ENCODE peak calls at places on chromosomes 12 and 14, in four cellular contexts. V, U, Z and R are unnamed samples.

GRCh38 chr12:116093915-116094314 is 183.6 kb downstream of the MED13L start:
- DNase-seq in V (no peak), U (no peak), Z (no peak), R (no peak)

GRCh38 chr12:68963456-68963859 is 30.5 kb upstream of the CPM start:
- DNase-seq in V (no peak), U (no peak), Z (peak), R (no peak)

GRCh38 chr12:26402648-26403047 is 207.3 kb downstream of the SSPN start:
- DNase-seq in V (peak), U (no peak), Z (no peak), R (no peak)

GRCh38 chr12:93333828-93334227 is 43.9 kb upstream of the NUDT4 start:
- DNase-seq in V (no peak), U (no peak), Z (no peak), R (no peak)

GRCh38 chr12:121894633-121895032 is 6.0 kb downstream of the PSMD9 start:
- DNase-seq in V (no peak), U (no peak), Z (peak), R (no peak)

GRCh38 chr12:1501695-1502440 is 92.5 kb downstream of the FBXL14 start:
- DNase-seq in V (no peak), U (no peak), Z (no peak), R (no peak)

GRCh38 chr12:106188249-106188648 is 49.5 kb upstream of the NUAK1 start:
- DNase-seq in V (no peak), U (no peak), Z (no peak), R (no peak)

GRCh38 chr12:76618031-76618430 is 58.5 kb upstream of the OSBPL8 start:
- DNase-seq in V (no peak), U (no peak), Z (no peak), R (no peak)

GRCh38 chr12:41943671-41944070 is 201.0 kb downstream of the GXYLT1 start:
- DNase-seq in V (no peak), U (no peak), Z (no peak), R (no peak)

GRCh38 chr14:53055003-53055402 is 98.1 kb downstream of the DDHD1 start:
- DNase-seq in V (no peak), U (no peak), Z (peak), R (no peak)

GRCh38 chr12:58443981-58444371 is 476.3 kb downstream of the LRIG3 start:
- DNase-seq in V (no peak), U (no peak), Z (peak), R (no peak)

GRCh38 chr12:30806989-30807694 is 52.4 kb upstream of the CAPRIN2 start:
- DNase-seq in V (peak), U (no peak), Z (peak), R (no peak)

GRCh38 chr14:61891810-61892209 is 129.6 kb downstream of the SNAPC1 start:
- DNase-seq in V (no peak), U (no peak), Z (no peak), R (no peak)

GRCh38 chr14:101077511-101078074 is 174.1 kb upstream of the RTL1 start:
- DNase-seq in V (no peak), U (no peak), Z (peak), R (no peak)
- H3K4me3 ChIP-seq in V (no peak), U (no peak), Z (peak), R (no peak)

GRCh38 chr12:101521136-101521535 is 46.0 kb downstream of the SPIC start:
- DNase-seq in V (no peak), U (no peak), Z (no peak), R (no peak)
- H3K4me3 ChIP-seq in V (no peak), U (no peak), Z (no peak), R (no peak)

GRCh38 chr12:100201604-100202423 is 1.2 kb downstream of the ACTR6 start:
- DNase-seq in V (no peak), U (no peak), Z (no peak), R (no peak)
- H3K4me3 ChIP-seq in V (no peak), U (peak), Z (peak), R (peak)

DNA sequence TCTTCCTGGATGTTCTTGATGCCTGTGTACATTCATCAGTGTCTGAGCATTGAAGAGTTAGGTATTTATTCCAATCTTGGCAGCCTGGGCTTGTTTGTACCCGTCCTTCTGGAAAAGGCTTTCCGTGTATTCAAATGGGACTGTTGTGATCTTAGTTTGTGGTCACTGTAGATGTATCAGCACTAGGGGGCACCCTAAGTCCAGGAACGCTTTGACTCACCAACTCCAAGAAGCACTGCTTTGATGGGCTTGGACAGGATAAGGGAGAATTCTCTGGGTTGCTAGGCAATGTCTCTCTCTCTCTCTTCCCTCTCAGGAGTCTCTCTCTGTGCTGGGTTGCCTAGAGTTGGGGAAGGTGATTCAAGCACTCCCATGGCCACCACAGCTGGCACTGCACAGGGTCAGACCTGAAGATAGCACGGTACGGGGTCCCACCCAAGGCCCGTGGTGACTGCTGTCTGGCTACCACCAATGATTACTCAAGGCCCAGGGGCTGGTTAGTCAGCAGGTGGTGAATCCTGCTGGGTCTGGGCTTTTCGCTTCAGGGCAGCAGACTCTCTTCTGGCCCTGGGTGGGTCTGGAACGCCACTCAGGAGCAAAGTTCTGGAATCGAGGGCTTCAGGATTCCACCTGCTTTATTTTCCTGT is 211.1 kb upstream of the RGS6 start:
- DNase-seq in V (no peak), U (no peak), Z (peak), R (no peak)
- H3K4me3 ChIP-seq in V (no peak), U (no peak), Z (no peak), R (no peak)

GRCh38 chr14:94484476-94484875 is 8.5 kb upstream of the SERPINA9 start:
- DNase-seq in V (no peak), U (no peak), Z (no peak), R (no peak)

GRCh38 chr14:94483729-94484275 is 7.8 kb upstream of the SERPINA9 start:
- DNase-seq in V (no peak), U (no peak), Z (peak), R (no peak)

GRCh38 chr14:94486883-94487282 is 10.9 kb upstream of the SERPINA9 start:
- DNase-seq in V (no peak), U (no peak), Z (no peak), R (no peak)

GRCh38 chr14:94483071-94483451 is 7.1 kb upstream of the SERPINA9 start:
- DNase-seq in V (no peak), U (no peak), Z (no peak), R (no peak)

DNA sequence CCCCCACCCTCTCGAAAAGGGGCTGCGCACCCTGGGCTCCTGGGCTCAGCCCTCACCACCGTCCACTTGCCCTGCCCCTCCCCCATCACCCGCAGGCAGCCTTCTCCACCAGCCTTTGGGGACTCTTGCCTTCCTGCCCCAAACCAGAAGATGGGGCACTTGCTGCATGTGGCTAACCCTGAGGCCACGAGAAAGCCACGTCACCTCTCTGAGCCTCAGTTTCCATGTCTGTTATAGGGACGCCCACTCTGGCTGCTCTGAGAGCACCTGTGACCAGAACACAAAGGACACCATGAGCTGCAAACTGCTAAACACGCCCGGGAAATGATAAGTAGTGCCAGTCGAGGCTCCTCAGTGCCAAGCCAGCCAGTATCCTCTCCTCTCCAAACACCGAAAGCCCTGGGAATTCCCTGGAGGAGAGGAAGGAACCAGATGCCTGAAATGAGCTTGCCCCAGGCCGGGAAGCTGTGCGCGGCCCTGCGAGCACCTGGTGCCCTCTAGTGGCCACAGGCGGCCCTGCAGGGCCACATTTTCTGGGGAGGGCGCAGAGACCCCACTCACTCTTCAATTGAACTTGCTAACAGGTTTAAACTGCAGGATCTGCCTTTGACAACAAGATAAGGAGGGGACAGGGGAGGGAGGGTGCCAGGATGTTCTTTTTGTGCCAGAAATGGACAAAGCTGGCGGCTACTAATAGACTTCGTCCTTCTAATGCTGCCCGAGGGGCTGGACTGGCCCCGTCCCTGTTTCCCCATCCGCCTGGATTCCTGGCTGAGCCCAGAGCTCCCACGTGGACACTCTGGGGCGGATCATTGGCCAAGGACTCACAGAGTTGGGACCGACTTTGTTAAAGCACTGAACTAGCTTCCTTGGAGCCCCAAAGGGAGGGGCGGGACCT is 10.2 kb upstream of the SERPINA9 start:
- DNase-seq in V (peak), U (no peak), Z (peak), R (no peak)
- H3K4me3 ChIP-seq in V (no peak), U (no peak), Z (peak), R (no peak)

DNA sequence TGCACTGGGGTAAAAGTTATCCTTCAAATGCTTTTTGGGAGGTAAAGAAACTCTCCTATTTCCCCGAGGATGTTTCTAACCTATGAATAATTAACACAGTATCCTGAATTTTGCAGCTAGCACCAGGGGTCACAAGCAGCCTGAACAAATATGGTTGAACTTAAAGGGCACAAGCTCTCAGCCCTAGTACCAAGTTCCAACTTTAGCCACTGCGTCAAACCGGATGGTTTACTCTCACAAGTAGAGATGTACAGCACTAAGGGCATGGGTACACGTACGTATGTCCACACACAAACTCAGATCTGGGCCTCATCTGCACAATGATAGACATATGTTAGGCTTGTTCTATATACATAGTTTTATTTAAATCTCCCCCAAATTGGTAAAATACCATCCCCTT is 4.7 kb downstream of the CCDC88C start:
- DNase-seq in V (no peak), U (no peak), Z (no peak), R (no peak)
- H3K4me3 ChIP-seq in V (no peak), U (peak), Z (no peak), R (peak)

DNA sequence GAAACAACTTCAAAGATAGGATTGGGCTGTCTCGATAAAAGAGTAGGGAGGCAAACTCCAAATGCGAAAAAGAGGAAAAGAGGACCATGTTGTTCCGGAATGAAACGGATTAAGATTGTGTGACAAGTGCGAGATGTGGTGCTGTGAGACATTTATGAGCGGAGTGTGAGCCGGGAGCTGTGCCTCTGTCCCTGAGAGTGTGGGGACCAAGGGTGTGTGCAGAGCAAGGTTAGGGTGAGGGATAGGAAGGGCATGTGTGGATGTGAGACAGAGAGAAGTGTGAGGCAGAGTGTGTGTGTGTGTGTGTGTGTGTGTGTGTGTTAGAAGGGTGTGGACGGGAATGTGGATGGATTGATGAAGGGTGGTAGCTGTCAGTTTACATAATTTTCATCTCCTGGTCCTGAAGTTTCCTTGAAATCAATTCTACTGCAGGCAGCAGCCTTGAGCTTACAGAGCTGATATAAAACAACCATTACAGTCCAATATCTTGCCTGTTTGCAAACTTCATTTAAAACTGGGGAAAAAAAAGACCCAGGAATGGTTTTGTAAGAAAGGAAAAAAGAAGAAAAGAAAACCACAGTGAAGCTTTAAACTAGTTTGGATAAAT is 4.3 kb upstream of the OTX2 start:
- DNase-seq in V (no peak), U (no peak), Z (no peak), R (no peak)
- H3K4me3 ChIP-seq in V (no peak), U (no peak), Z (no peak), R (no peak)

GRCh38 chr14:74886001-74886400 is 4.3 kb downstream of the DLST start:
- DNase-seq in V (no peak), U (no peak), Z (peak), R (no peak)
- H3K4me3 ChIP-seq in V (no peak), U (no peak), Z (no peak), R (no peak)

GRCh38 chr12:97464241-97465011 is 1.8 kb downstream of the RMST start:
- DNase-seq in V (no peak), U (no peak), Z (no peak), R (no peak)

DNA sequence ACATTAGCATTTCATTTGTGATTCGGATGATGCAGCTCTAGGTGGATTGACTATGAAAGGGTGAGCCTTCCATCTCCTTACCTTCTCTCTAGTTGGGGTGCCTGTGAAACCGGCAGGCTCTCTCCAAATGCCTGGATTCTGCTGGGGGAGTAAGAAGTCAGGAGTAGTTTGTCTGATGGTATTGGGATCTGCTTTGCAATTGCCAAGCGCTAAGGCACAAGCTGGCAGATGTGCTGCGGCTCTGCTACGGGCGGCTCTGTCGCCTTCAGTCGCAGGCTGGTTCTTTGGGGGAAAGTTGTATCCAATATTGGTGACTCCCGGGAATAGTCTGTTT is 2.4 kb downstream of the RMST start:
- DNase-seq in V (no peak), U (no peak), Z (no peak), R (no peak)
- H3K4me3 ChIP-seq in V (no peak), U (no peak), Z (no peak), R (no peak)

GRCh38 chr14:92258934-92259333 is 64.0 kb upstream of the SLC24A4 start:
- DNase-seq in V (no peak), U (no peak), Z (no peak), R (no peak)

GRCh38 chr14:92253381-92253894 is 69.5 kb upstream of the SLC24A4 start:
- DNase-seq in V (no peak), U (no peak), Z (no peak), R (no peak)

GRCh38 chr14:92252291-92252690 is 70.7 kb upstream of the SLC24A4 start:
- DNase-seq in V (no peak), U (no peak), Z (no peak), R (no peak)

GRCh38 chr14:92259613-92260357 is 63.2 kb upstream of the SLC24A4 start:
- DNase-seq in V (no peak), U (no peak), Z (no peak), R (no peak)

DNA sequence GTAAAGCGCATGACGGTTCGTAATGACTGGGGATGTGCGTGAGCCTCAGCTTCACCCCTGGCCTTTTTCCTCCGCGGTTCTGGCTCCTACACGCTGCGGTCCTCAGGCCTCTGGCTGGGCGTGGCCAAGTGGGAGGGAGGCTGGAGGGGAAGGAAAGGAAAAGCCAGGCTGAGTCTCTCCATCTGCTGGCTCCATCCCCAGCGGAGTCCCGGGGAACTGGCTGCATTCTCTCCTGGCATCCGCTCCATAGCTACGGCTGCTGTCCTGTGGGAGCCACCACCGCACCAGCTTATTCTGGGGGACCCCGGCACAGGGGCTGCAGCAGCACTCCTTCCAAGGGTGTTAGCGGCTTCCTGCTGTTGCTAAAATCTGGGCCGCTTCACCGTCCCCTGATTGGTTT is 68.2 kb upstream of the SLC24A4 start:
- DNase-seq in V (peak), U (no peak), Z (peak), R (no peak)
- H3K4me3 ChIP-seq in V (no peak), U (no peak), Z (no peak), R (no peak)